ENCODE peak calls at places on chromosomes 6 and 20, in ten cellular contexts. D is SK-N-SH, W is adrenal gland, Q is pancreas, A is K562, M is astrocyte, F is left lung, H is GM06990, C is cardiac muscle cell, R is tibial artery. Z is an unnamed sample.

GRCh38 chr6:487956-488355 is 96.4 kb downstream of the IRF4 start:
- DNase-seq in D (peak; percentile 44), W (no peak), Q (no peak), A (no peak), M (no peak), F (no peak), H (no peak), C (no peak), R (no peak), Z (no peak)

GRCh38 chr20:49913399-49914047 is 1.8 kb downstream of the SPATA2 start:
- DNase-seq in D (no peak), W (no peak), Q (no peak), A (no peak), M (peak; percentile 16), F (no peak), H (no peak), C (no peak), R (peak; percentile 23), Z (no peak)

GRCh38 chr6:3001773-3002293 is 2.1 kb downstream of the NQO2 start:
- DNase-seq in D (no peak), W (peak; percentile 74), Q (no peak), A (peak; percentile 69), M (peak; percentile 53), F (no peak), H (no peak), C (peak; percentile 49), R (no peak), Z (no peak)

GRCh38 chr6:31882344-31882743 is 3.5 kb upstream of the SLC44A4 start:
- DNase-seq in D (no peak), W (peak; percentile 80), Q (no peak), A (no peak), M (no peak), F (no peak), H (no peak), C (no peak), R (no peak), Z (peak; percentile 21)

GRCh38 chr6:81999270-81999669 is 246.8 kb upstream of the TENT5A start:
- DNase-seq in D (no peak), W (no peak), Q (no peak), A (no peak), M (peak; percentile 76), F (no peak), H (no peak), C (no peak), R (no peak), Z (no peak)

GRCh38 chr6:66628917-66629316 is 921.9 kb upstream of the EYS start:
- DNase-seq in D (no peak), W (no peak), Q (no peak), A (no peak), M (no peak), F (no peak), H (no peak), C (no peak), R (no peak), Z (no peak)

GRCh38 chr6:91868539-91869202 is 1281.8 kb upstream of the MAP3K7 start:
- DNase-seq in D (no peak), W (no peak), Q (no peak), A (no peak), M (no peak), F (no peak), H (no peak), C (no peak), R (no peak), Z (no peak)

GRCh38 chr20:57676517-57677322 is 33.1 kb downstream of the PMEPA1 start:
- DNase-seq in D (no peak), W (no peak), Q (no peak), A (no peak), M (no peak), F (no peak), H (peak; percentile 59), C (no peak), R (no peak), Z (no peak)

GRCh38 chr6:36997811-36998722 is 7.4 kb upstream of the FGD2 start:
- DNase-seq in D (peak; percentile 52), W (peak; percentile 80), Q (peak; percentile 91), A (no peak), M (no peak), F (no peak), H (no peak), C (peak; percentile 51), R (no peak), Z (no peak)

GRCh38 chr6:134748484-134748883 is 201.4 kb downstream of the ALDH8A1 start:
- DNase-seq in D (no peak), W (no peak), Q (no peak), A (no peak), M (no peak), F (no peak), H (no peak), C (no peak), R (no peak), Z (no peak)

GRCh38 chr6:137697267-137697938 is 169.7 kb upstream of the TNFAIP3 start:
- DNase-seq in D (no peak), W (no peak), Q (peak; percentile 53), A (no peak), M (peak; percentile 80), F (no peak), H (no peak), C (peak; percentile 91), R (no peak), Z (peak; percentile 30)

GRCh38 chr20:43458422-43458924 is 777 bp downstream of the SRSF6 start:
- DNase-seq in D (no peak), W (peak; percentile 54), Q (no peak), A (peak; percentile 83), M (no peak), F (no peak), H (no peak), C (no peak), R (no peak), Z (no peak)

GRCh38 chr20:54292186-54292585 is 84.3 kb downstream of the PFDN4 start:
- DNase-seq in D (no peak), W (no peak), Q (no peak), A (no peak), M (peak; percentile 70), F (no peak), H (no peak), C (no peak), R (no peak), Z (no peak)

GRCh38 chr20:58749979-58750378 is 57.4 kb downstream of the NPEPL1 start:
- DNase-seq in D (no peak), W (no peak), Q (no peak), A (no peak), M (no peak), F (no peak), H (no peak), C (no peak), R (no peak), Z (no peak)

GRCh38 chr20:17538517-17539170 is 7.5 kb upstream of the BFSP1 start:
- DNase-seq in D (no peak), W (peak; percentile 67), Q (no peak), A (no peak), M (peak; percentile 44), F (no peak), H (peak; percentile 55), C (no peak), R (no peak), Z (no peak)

GRCh38 chr6:26553739-26554668 is 15.8 kb downstream of the HMGN4 start:
- DNase-seq in D (no peak), W (peak; percentile 95), Q (peak; percentile 83), A (peak; percentile 69), M (peak; percentile 90), F (peak; percentile 70), H (peak; percentile 79), C (peak; percentile 74), R (peak; percentile 89), Z (peak; percentile 81)

GRCh38 chr6:89281779-89282246 is 33.3 kb downstream of the GABRR2 start:
- DNase-seq in D (peak; percentile 65), W (peak; percentile 62), Q (no peak), A (peak; percentile 77), M (peak; percentile 3), F (no peak), H (peak; percentile 71), C (peak; percentile 61), R (no peak), Z (no peak)
- TF ChIP-seq CTCF in D (peak; percentile 59), W (peak; percentile 25), Q (no peak), A (peak; percentile 70), M (peak; percentile 41), F (peak; percentile 14), H (peak; percentile 91), C (peak; percentile 57), R (no peak), Z (peak; percentile 51)

DNA sequence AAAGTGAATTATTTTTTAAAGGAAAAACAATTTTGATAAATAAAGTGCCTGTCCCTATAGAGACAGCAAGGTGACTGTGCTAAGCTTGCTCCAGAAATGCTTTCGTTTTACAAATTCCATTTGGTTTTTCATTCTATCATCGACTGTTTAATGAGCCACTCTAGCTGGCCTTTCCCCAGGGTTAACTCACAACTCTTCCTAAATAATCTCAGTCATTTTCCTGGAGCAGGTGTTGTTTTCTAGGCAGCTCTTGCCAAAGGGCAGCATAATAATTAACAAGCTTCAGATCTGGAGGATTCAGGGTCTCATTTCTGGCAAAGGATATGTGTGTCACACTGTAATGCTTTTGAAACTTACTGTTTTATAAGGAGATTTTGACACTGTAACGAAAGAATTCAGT is 184.2 kb downstream of the KHDC1L start:
- DNase-seq in D (no peak), W (no peak), Q (no peak), A (no peak), M (no peak), F (no peak), H (no peak), C (no peak), R (no peak), Z (no peak)
- H3K4me3 ChIP-seq in D (no peak overlapping the region), W (no peak overlapping the region), Q (no peak overlapping the region), A (no peak overlapping the region), M (no peak overlapping the region), F (no peak overlapping the region), H (no peak overlapping the region), C (no peak overlapping the region), R (no peak overlapping the region), Z (no peak overlapping the region)

DNA sequence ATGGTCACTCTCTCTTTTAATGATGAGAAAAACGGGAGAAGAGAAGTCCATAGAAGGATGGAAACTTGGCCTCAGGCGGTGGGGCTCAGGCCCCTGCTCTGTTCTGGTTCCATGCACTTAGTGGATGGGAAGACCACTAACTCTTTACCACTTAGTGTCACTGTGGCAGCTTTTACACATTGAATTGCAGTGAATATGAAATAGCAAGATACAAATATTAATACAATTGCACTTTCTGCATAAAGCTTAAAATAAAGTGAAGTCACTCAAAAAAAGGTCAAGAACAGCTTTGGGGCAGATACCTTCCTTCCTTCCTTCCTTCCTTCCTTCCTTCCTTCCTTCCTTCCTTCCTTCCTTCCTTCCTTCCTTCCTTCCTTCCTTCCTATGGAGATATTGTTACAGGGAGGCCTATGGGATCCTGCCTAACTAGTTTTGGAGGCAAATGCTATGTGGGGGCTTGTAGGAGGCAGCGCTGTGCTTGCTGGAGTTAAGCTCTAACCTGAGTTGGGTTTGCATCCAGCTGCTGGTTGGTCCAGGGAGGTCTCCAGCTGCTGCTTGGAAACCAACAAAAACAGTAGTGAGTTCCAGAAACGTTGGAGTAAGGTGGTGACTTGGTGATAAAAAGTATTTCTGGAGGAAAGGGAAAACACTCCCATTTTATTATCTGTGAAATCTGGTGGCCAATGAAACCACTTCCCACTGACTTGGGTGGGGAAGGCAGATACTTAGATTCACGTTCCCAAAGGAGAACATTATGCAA is 62.3 kb upstream of the NKX2-2 start:
- DNase-seq in D (no peak), W (no peak), Q (no peak), A (no peak), M (no peak), F (no peak), H (no peak), C (no peak), R (no peak), Z (no peak)
- H3K27me3 ChIP-seq in D (peaks cover 45% of the 10 kb centered on the region), W (no peaks in the 10 kb centered on the region), Q (no peaks in the 10 kb centered on the region), A (peaks cover 5% of the 10 kb centered on the region), M (no peaks in the 10 kb centered on the region), F (no peaks in the 10 kb centered on the region), H (peaks cover 1% of the 10 kb centered on the region), C (peaks cover 53% of the 10 kb centered on the region), R (no peaks in the 10 kb centered on the region), Z (no peaks in the 10 kb centered on the region)

GRCh38 chr20:44888226-44889103 is 3.0 kb downstream of the YWHAB start:
- DNase-seq in D (peak; percentile 25), W (no peak), Q (no peak), A (no peak), M (no peak), F (no peak), H (no peak), C (no peak), R (no peak), Z (no peak)
- TF ChIP-seq CTCF in D (peak; percentile 44), W (peak; percentile 33), Q (no peak), A (no peak), M (peak; percentile 30), F (peak; percentile 20), H (peak; percentile 25), C (peak; percentile 41), R (peak; percentile 9), Z (peak; percentile 25)

Z was measured in AG04450.